ENCODE peak calls at places on chromosomes 6 and 20, in six cellular contexts. O is GM12878, E is H1, S is K562, L is HepG2, T is HCT116. A is an unnamed sample.

GRCh38 chr6:11039040-11039439 is 5.1 kb downstream of the ELOVL2 start:
- DNase-seq in O (no peak), E (no peak), S (no peak), L (peak; percentile 35), T (no peak), A (no peak)

GRCh38 chr6:7727951-7728854 is 2.3 kb downstream of the BMP6 start:
- DNase-seq in O (no peak), E (no peak), S (no peak), L (no peak), T (no peak), A (no peak)

GRCh38 chr6:149237464-149237863 is 80.0 kb upstream of the TAB2 start:
- DNase-seq in O (no peak), E (no peak), S (no peak), L (no peak), T (no peak), A (no peak)

GRCh38 chr20:64273109-64273508 is 17.6 kb downstream of the PCMTD2 start:
- DNase-seq in O (no peak), E (no peak), S (no peak), L (no peak), T (no peak), A (no peak)

GRCh38 chr6:30357678-30358339 is 12.9 kb downstream of the RPP21 start:
- DNase-seq in O (no peak), E (peak; percentile 79), S (peak; percentile 75), L (peak; percentile 60), T (peak; percentile 71), A (peak; percentile 72)

GRCh38 chr6:120260713-120261112 is 911.2 kb upstream of the MAN1A1 start:
- DNase-seq in O (no peak), E (no peak), S (no peak), L (no peak), T (no peak), A (no peak)

GRCh38 chr6:150770631-150771030 is 94.9 kb upstream of the MTHFD1L start:
- DNase-seq in O (no peak), E (no peak), S (no peak), L (no peak), T (no peak), A (no peak)

GRCh38 chr6:149963212-149963461 is 606 bp upstream of the ULBP1 start:
- DNase-seq in O (no peak), E (no peak), S (no peak), L (no peak), T (peak; percentile 66), A (no peak)

GRCh38 chr6:99080191-99080590 is 132.4 kb upstream of the FBXL4 start:
- DNase-seq in O (no peak), E (no peak), S (no peak), L (no peak), T (no peak), A (no peak)

GRCh38 chr6:2242311-2242710 is 3.1 kb downstream of the GMDS start:
- DNase-seq in O (no peak), E (no peak), S (no peak), L (no peak), T (no peak), A (no peak)

GRCh38 chr20:18728165-18728866 is 85.3 kb upstream of the SCP2D1 start:
- DNase-seq in O (peak; percentile 70), E (no peak), S (no peak), L (peak; percentile 38), T (no peak), A (no peak)

GRCh38 chr6:125950293-125950692 is 6.3 kb upstream of the HINT3 start:
- DNase-seq in O (no peak), E (no peak), S (peak; percentile 74), L (no peak), T (no peak), A (peak; percentile 9)

GRCh38 chr6:63804381-63804956 is 168.9 kb downstream of the PHF3 start:
- DNase-seq in O (no peak), E (no peak), S (no peak), L (no peak), T (no peak), A (no peak)

GRCh38 chr20:49319204-49319809 is 41.5 kb upstream of the ZNFX1 start:
- DNase-seq in O (no peak), E (no peak), S (peak; percentile 71), L (no peak), T (no peak), A (no peak)

GRCh38 chr6:101918476-101918875 is 525.0 kb downstream of the GRIK2 start:
- DNase-seq in O (no peak), E (no peak), S (no peak), L (no peak), T (no peak), A (no peak)

GRCh38 chr6:38155576-38156204 is 336.2 kb downstream of the ZFAND3 start:
- DNase-seq in O (no peak), E (no peak), S (no peak), L (no peak), T (no peak), A (no peak)

GRCh38 chr6:133921249-133921859 is 31.7 kb upstream of the TBPL1 start:
- DNase-seq in O (no peak), E (peak; percentile 41), S (peak; percentile 85), L (peak; percentile 73), T (peak; percentile 68), A (peak; percentile 54)

GRCh38 chr6:130676077-130676772 is 151.0 kb upstream of the SMLR1 start:
- DNase-seq in O (no peak), E (no peak), S (no peak), L (no peak), T (no peak), A (no peak)

DNA sequence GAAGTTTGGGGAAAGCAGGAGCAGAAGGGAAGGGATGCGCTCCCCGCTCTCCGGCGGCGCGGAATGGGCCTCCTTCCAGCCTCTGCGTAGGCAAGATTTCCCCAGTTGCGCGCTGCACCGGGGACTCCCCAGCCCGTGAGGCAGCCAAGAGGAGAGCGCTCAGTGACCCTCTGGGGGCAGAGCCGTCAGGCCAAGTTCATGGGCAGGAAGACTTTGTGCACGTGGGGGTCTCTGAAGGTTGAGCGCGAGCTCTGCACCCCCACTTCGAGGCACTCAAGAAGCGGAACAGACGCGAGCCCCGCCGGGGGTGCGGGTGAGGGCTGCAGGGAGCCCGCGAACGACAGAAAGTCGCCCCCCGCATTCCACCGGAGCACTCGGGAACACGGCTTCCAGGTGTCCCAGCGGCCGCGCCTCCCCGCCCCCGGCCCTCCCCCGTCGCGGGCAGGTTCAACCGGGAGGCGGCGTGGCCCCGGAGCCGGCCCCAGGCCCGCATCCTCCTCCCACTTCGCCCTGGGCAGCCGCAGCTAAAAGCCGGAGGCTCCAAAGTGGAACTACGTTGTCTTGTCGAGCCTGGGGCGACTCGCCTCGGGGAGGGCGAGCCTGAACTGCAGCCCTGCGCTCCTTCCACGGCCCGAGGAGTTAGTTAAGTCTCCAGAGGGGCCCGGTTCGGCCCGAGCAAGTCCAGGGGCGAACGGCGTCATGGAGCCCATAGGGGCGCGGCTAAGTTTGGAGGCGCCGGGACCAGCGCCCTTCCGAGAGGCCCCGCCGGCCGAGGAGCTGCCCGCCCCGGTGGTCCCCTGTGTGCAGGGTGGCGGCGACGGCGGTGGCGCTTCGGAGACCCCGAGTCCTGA is at the start of gene PPP1R3G:
- DNase-seq in O (no peak), E (no peak), S (no peak), L (no peak), T (no peak), A (no peak)
- TF ChIP-seq ZNF274 in O (no peak), E (no peak), S (no peak), L (no peak), T (no peak), A (no peak)

GRCh38 chr20:62475027-62475818 is 572 bp downstream of the GATA5 start:
- DNase-seq in O (no peak), E (no peak), S (no peak), L (no peak), T (no peak), A (no peak)
- H3K9ac ChIP-seq in O (no peak overlapping the region), E (no peak overlapping the region), S (no peak overlapping the region), L (no peak overlapping the region), T (no peak overlapping the region), A (peak overlapping the region; percentile 74)

DNA sequence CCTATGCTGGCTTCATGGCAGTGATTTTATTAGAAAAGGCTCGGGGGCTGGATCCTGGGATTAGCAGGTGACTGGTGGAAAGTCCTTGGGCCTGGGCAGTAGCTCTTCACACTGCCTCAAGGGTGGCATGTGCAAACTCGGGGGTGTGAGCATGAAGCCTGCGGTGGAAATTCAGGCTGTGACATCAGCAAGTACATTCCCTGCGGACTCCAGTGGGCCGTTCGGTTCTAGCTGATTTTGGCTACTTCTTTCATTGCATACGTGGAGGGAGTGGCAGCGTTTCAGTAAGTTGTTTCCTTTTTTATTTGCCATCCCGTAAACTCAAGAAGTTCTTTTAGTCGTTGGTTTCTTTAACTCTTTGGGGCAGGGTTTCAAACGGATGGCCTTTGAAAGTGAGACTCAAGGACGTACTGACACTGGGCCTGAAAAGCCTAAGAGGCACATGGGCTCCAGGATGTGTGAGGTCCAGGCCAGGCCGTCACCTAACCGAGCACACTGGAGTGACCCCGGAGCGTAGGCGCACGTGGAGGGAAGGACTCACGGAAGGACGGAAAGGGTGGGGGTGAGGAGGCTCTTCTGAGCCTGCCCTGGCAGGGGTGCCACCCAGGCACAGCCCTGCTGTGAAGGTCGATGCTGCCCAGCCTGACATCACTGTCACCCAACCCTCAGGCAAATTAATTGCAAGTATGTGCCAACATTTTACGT is 104.0 kb upstream of the FRMD1 start:
- DNase-seq in O (no peak), E (no peak), S (no peak), L (no peak), T (no peak), A (no peak)
- TF ChIP-seq YY1 in O (no peak), E (no peak), S (no peak), L (no peak), T (no peak), A (no peak)

GRCh38 chr20:53870426-53871199 is 199.8 kb downstream of the BCAS1 start:
- DNase-seq in O (no peak), E (no peak), S (peak; percentile 19), L (no peak), T (no peak), A (no peak)

GRCh38 chr20:53867741-53868351 is 202.5 kb downstream of the BCAS1 start:
- DNase-seq in O (no peak), E (no peak), S (no peak), L (no peak), T (no peak), A (no peak)

GRCh38 chr20:53866787-53867740 is 203.3 kb downstream of the BCAS1 start:
- DNase-seq in O (peak; percentile 86), E (no peak), S (no peak), L (peak; percentile 82), T (no peak), A (peak; percentile 48)

GRCh38 chr20:53869466-53870258 is 200.7 kb downstream of the BCAS1 start:
- DNase-seq in O (peak; percentile 91), E (no peak), S (peak; percentile 90), L (peak; percentile 96), T (peak; percentile 84), A (peak; percentile 87)

DNA sequence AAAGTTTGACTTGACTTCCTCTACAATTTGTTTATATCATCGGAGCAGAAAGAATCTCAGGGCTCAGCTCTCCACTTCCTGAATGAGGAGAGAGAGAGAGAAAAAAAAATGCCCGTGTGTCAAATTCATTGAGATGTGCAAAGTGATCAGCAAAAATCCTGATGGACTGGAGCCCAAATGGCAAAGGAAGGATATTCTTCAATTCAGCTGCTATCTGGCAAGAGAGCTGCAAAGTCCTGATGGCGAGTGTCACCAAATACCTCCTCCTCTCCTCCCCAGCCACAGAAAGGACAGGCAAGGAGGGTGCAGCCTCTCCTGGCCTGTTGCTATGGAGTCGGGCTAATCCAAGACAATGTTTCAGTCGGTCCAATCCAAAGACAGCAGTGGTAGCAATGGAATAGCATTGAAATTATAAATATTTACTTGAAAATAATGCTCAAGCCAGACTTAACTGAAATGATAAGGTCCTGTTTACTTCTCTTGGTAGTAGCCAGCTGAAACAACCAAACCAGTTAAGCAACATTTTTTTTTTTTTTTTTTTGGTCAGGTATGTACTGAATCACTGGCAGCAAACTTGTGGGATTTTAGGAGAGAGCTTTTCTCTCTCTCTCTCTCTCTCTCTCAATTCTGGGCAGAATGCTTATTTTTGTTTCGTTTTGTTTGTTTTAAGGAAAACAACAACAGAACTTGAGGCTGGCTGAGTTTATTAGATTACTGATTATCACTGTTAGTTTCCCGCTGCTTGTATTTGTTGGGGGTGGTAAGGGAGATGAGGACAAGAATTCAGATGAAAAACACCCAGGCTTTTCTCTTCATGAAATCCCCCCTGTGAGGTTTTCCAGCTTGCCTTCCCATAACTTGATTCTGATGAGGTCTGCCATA is 204.2 kb downstream of the BCAS1 start:
- DNase-seq in O (no peak), E (no peak), S (peak; percentile 48), L (peak; percentile 59), T (no peak), A (peak; percentile 63)
- TF ChIP-seq ZNF274 in O (no peak), E (no peak), S (no peak), L (no peak), T (no peak), A (no peak)